ENCODE peak calls at places on chromosomes 3 and 15, in seven cellular contexts. P, T, L, A, E, D and M are unnamed samples.

GRCh38 chr15:99224815-99225214 is 24.6 kb downstream of the TTC23 start:
- DNase-seq in A (no peak), T (no peak), L (no peak), P (no peak), D (no peak), E (no peak), M (no peak)

GRCh38 chr3:11514191-11514770 is 129.4 kb downstream of the VGLL4 start:
- DNase-seq in A (no peak), T (no peak), L (peak; percentile 36), E (no peak), P (no peak), D (peak; percentile 90), M (peak; percentile 48)

GRCh38 chr3:27319847-27320526 is 49.2 kb downstream of the NEK10 start:
- DNase-seq in T (no peak), E (no peak), P (no peak), A (no peak), D (no peak), L (peak; percentile 34), M (peak; percentile 32)

GRCh38 chr3:8366214-8366613 is 135.4 kb upstream of the LMCD1 start:
- DNase-seq in A (no peak), P (no peak), D (no peak), L (no peak), T (no peak), E (no peak), M (no peak)

GRCh38 chr15:75928680-75929608 is 25.3 kb downstream of the FBXO22 start:
- DNase-seq in A (no peak), T (peak; percentile 88), D (no peak), P (no peak), L (no peak), E (peak; percentile 9), M (peak; percentile 26)

GRCh38 chr15:35545316-35545824 is 595 bp downstream of the DPH6 start:
- DNase-seq in L (peak; percentile 58), T (peak; percentile 50), P (peak; percentile 74), D (peak; percentile 78), E (peak; percentile 33), A (no peak), M (peak; percentile 31)

GRCh38 chr15:70100495-70101331 is 3.0 kb upstream of the TLE3 start:
- DNase-seq in D (peak; percentile 79), E (peak; percentile 59), T (peak; percentile 53), P (peak; percentile 82), A (peak; percentile 60), L (peak; percentile 51), M (peak; percentile 63)

GRCh38 chr3:116445291-116445841 is at the start of gene LSAMP:
- DNase-seq in L (no peak), A (no peak), T (peak; percentile 80), E (no peak), D (no peak), P (no peak), M (no peak)

GRCh38 chr3:108475220-108475782 is 35.1 kb downstream of the MYH15 start:
- DNase-seq in L (no peak), E (no peak), D (no peak), A (no peak), T (no peak), P (no peak), M (no peak)

GRCh38 chr3:169303660-169304059 is 359.9 kb downstream of the MECOM start:
- DNase-seq in A (no peak), P (no peak), D (no peak), E (no peak), T (no peak), L (no peak), M (no peak)

GRCh38 chr3:45781841-45782240 is 14.5 kb downstream of the SLC6A20 start:
- DNase-seq in P (peak; percentile 47), L (no peak), A (no peak), D (peak; percentile 46), E (peak; percentile 1), T (no peak), M (peak; percentile 9)

GRCh38 chr3:4994144-4994730 is 15.0 kb downstream of the BHLHE40 start:
- DNase-seq in E (no peak), L (peak; percentile 2), A (no peak), T (no peak), P (peak; percentile 24), D (peak; percentile 35), M (no peak)

GRCh38 chr3:1971780-1972179 is 126.9 kb upstream of the CNTN4 start:
- DNase-seq in D (no peak), T (no peak), P (no peak), L (no peak), E (no peak), A (no peak), M (no peak)

GRCh38 chr15:32716216-32716959 is 1.4 kb upstream of the GREM1 start:
- DNase-seq in L (no peak), A (no peak), T (no peak), D (no peak), E (no peak), P (no peak), M (no peak)

GRCh38 chr3:175606650-175607318 is 747.6 kb downstream of the NAALADL2 start:
- DNase-seq in E (no peak), P (no peak), A (no peak), L (no peak), T (no peak), D (no peak), M (no peak)

GRCh38 chr3:57079221-57079831 is 18.9 kb downstream of the SPATA12 start:
- DNase-seq in E (no peak), T (peak; percentile 88), D (peak; percentile 67), P (no peak), L (peak; percentile 37), A (no peak), M (peak; percentile 53)

GRCh38 chr3:95387242-95388021 is 1324.6 kb downstream of the NSUN3 start:
- DNase-seq in A (no peak), P (no peak), L (no peak), D (no peak), E (no peak), T (no peak), M (no peak)

GRCh38 chr15:67946701-67947100 is 106.9 kb upstream of the RNU6-1 start:
- DNase-seq in T (peak; percentile 17), A (no peak), L (no peak), D (no peak), P (no peak), E (peak; percentile 10), M (no peak)

GRCh38 chr3:71008350-71008923 is 575.1 kb downstream of the FOXP1 start:
- DNase-seq in E (no peak), D (no peak), T (no peak), P (no peak), L (no peak), A (no peak), M (no peak)

GRCh38 chr3:155232605-155233004 is 60.9 kb downstream of the STRIT1 start:
- DNase-seq in L (peak; percentile 65), E (no peak), P (peak; percentile 89), D (peak; percentile 82), A (no peak), T (peak; percentile 3), M (peak; percentile 63)

GRCh38 chr3:5212625-5213573 is 25.4 kb downstream of the EDEM1 start:
- DNase-seq in P (no peak), T (peak; percentile 43), A (no peak), L (no peak), E (no peak), D (no peak), M (no peak)

GRCh38 chr3:66991478-66991877 is 6.6 kb upstream of the KBTBD8 start:
- DNase-seq in L (no peak), E (no peak), A (peak; percentile 52), T (no peak), D (no peak), P (no peak), M (no peak)

GRCh38 chr15:65426216-65426853 is 3.6 kb upstream of the IGDCC4 start:
- DNase-seq in L (no peak), T (no peak), P (peak; percentile 65), D (no peak), E (no peak), A (no peak), M (no peak)

GRCh38 chr15:78761891-78762385 is 49.3 kb downstream of the ADAMTS7 start:
- DNase-seq in D (no peak), E (no peak), P (no peak), L (no peak), T (no peak), A (no peak), M (no peak)
- H3K4me3 ChIP-seq in D (no peak overlapping the region), E (no peak overlapping the region), P (no peak overlapping the region), L (no peak overlapping the region), T (no peak overlapping the region), A (no peak overlapping the region), M (no peak overlapping the region)

GRCh38 chr15:41772720-41773331 is 1.5 kb upstream of the MAPKBP1 start:
- DNase-seq in A (peak; percentile 68), T (peak; percentile 86), D (peak; percentile 76), L (peak; percentile 27), P (no peak), E (peak; percentile 67), M (peak; percentile 59)
- H3K4me3 ChIP-seq in A (peak overlapping the region; percentile 41), T (peak overlapping the region; percentile 49), D (no peak overlapping the region), L (no peak overlapping the region), P (no peak overlapping the region), E (no peak overlapping the region), M (no peak overlapping the region)

GRCh38 chr3:69084668-69085542 is at the start of gene ARL6IP5:
- DNase-seq in A (peak; percentile 81), L (peak; percentile 95), T (peak; percentile 95), D (peak; percentile 96), P (peak; percentile 95), E (peak; percentile 94), M (peak; percentile 96)

GRCh38 chr3:69088033-69088432 is 3.3 kb downstream of the ARL6IP5 start:
- DNase-seq in L (no peak), P (no peak), E (no peak), T (no peak), A (no peak), D (no peak), M (no peak)

GRCh38 chr3:69087030-69087791 is 2.5 kb downstream of the ARL6IP5 start:
- DNase-seq in T (no peak), D (no peak), L (no peak), A (no peak), P (no peak), E (no peak), M (no peak)

GRCh38 chr3:69085543-69086132 is 901 bp downstream of the ARL6IP5 start:
- DNase-seq in T (no peak), P (peak; percentile 77), D (no peak), L (peak; percentile 34), E (peak; percentile 35), A (peak; percentile 51), M (peak; percentile 33)

GRCh38 chr3:69086133-69086722 is 1.5 kb downstream of the ARL6IP5 start:
- DNase-seq in P (peak; percentile 90), T (no peak), L (peak; percentile 84), D (peak; percentile 96), E (peak; percentile 78), A (peak; percentile 31), M (peak; percentile 92)
- H3K4me3 ChIP-seq in P (peak overlapping the region; percentile 92), T (peak overlapping the region; percentile 81), L (peak overlapping the region; percentile 92), D (peak overlapping the region; percentile 54), E (peak overlapping the region; percentile 94), A (peak overlapping the region; percentile 88), M (peak overlapping the region; percentile 85)

DNA sequence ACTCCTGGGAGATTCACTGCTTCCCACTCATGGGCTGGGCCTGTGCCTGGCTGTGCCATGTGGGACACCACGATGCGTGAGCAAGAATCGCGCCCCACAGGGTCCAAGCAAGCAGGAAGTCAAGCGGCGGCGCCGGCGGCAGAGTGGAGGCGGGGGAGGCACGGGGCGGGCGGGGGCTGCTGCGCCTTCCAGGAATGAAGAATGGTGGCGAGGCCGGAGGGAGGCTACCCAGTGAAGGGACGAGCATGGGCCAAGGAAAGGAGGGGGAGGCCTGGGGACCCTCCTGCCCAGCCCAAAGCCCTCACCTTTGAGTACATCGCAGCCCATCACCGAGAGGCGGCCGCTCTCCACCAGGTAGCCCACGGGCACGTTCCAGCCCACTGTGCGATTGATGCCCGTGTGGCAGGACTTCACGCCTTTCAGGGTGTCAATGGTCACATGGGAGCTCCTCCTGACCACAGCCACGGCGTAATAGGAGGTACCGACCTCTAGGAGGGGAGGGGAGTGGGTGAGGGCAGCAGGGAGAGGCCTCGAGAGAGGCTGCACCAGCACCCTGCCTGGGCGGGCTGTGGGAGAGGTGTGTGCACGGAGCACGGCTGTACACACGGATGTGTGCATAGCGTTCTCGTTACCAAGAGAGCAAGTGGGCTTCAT is 5.5 kb downstream of the MELTF start:
- DNase-seq in L (no peak), T (no peak), D (no peak), E (no peak), A (no peak), P (peak; percentile 67), M (no peak)
- H3K4me3 ChIP-seq in L (no peak overlapping the region), T (no peak overlapping the region), D (no peak overlapping the region), E (no peak overlapping the region), A (no peak overlapping the region), P (no peak overlapping the region), M (no peak overlapping the region)